ENCODE peak calls at places on chromosomes 13 and 19, in eight cellular contexts. F, C, O, X, K, Z, R and A are unnamed samples.
A peak's percentile ranks its signal among the peaks of the same experiment; 100 is the strongest.

GRCh38 chr13:89061821-89062220 is 1390.7 kb downstream of the SLITRK5 start:
- DNase-seq in F (no peak), C (no peak), O (no peak), X (no peak), K (no peak), Z (no peak), R (no peak), A (no peak)

GRCh38 chr19:31500921-31501320 is 151.7 kb upstream of the TSHZ3 start:
- DNase-seq in F (no peak), C (peak; percentile 30), O (no peak), X (no peak), K (no peak), Z (no peak), R (no peak), A (no peak)

GRCh38 chr19:10603084-10603872 is 16.2 kb upstream of the AP1M2 start:
- DNase-seq in F (peak; percentile 40), C (no peak), O (peak; percentile 63), X (no peak), K (peak; percentile 67), Z (peak; percentile 29), R (peak; percentile 72), A (no peak)

GRCh38 chr19:36489920-36490415 is 607 bp upstream of the ZNF566 start:
- DNase-seq in F (peak; percentile 63), C (peak; percentile 79), O (peak; percentile 68), X (peak; percentile 93), K (peak; percentile 95), Z (peak; percentile 91), R (peak; percentile 55), A (peak; percentile 84)

GRCh38 chr13:28611654-28612131 is 47.2 kb upstream of the POMP start:
- DNase-seq in F (no peak), C (no peak), O (peak; percentile 10), X (no peak), K (no peak), Z (no peak), R (no peak), A (no peak)

GRCh38 chr13:31923134-31923763 is 108.3 kb upstream of the FRY start:
- DNase-seq in F (no peak), C (no peak), O (no peak), X (no peak), K (no peak), Z (no peak), R (no peak), A (no peak)

GRCh38 chr19:32642771-32643170 is 32.2 kb downstream of the ANKRD27 start:
- DNase-seq in F (no peak), C (no peak), O (peak; percentile 44), X (no peak), K (no peak), Z (no peak), R (peak; percentile 46), A (no peak)

GRCh38 chr19:12796146-12797071 is 5.1 kb downstream of the JUNB start:
- DNase-seq in F (peak; percentile 80), C (no peak), O (peak; percentile 69), X (peak; percentile 86), K (peak; percentile 94), Z (peak; percentile 90), R (peak; percentile 67), A (no peak)

GRCh38 chr13:50228527-50228926 is 213.3 kb downstream of the KCNRG start:
- DNase-seq in F (no peak), C (no peak), O (no peak), X (no peak), K (no peak), Z (no peak), R (no peak), A (no peak)

GRCh38 chr13:23750383-23751121 is 138.6 kb downstream of the MIPEP start:
- DNase-seq in F (no peak), C (no peak), O (no peak), X (no peak), K (no peak), Z (no peak), R (no peak), A (no peak)

GRCh38 chr19:42563352-42564210 is 31.1 kb downstream of the CEACAM8 start:
- DNase-seq in F (no peak), C (no peak), O (no peak), X (peak; percentile 20), K (peak; percentile 79), Z (peak; percentile 74), R (no peak), A (no peak)

GRCh38 chr13:21800847-21801616 is 130.2 kb downstream of the FGF9 start:
- DNase-seq in F (no peak), C (no peak), O (no peak), X (no peak), K (no peak), Z (peak; percentile 34), R (no peak), A (no peak)

GRCh38 chr13:113083402-113084061 is 22.1 kb upstream of the F7 start:
- DNase-seq in F (no peak), C (peak; percentile 33), O (no peak), X (no peak), K (no peak), Z (no peak), R (no peak), A (no peak)

GRCh38 chr13:37681295-37682032 is 82.9 kb upstream of the POSTN start:
- DNase-seq in F (no peak), C (no peak), O (no peak), X (no peak), K (no peak), Z (no peak), R (no peak), A (peak; percentile 38)

GRCh38 chr13:67859904-67860303 is 629.8 kb upstream of the PCDH9 start:
- DNase-seq in F (no peak), C (no peak), O (no peak), X (no peak), K (no peak), Z (no peak), R (no peak), A (no peak)

GRCh38 chr13:94329277-94329676 is 150.2 kb downstream of the DCT start:
- DNase-seq in F (no peak), C (no peak), O (no peak), X (no peak), K (no peak), Z (no peak), R (no peak), A (no peak)

GRCh38 chr19:57348136-57348535 is 2.9 kb upstream of the ZNF304 start:
- DNase-seq in F (no peak), C (no peak), O (no peak), X (no peak), K (no peak), Z (no peak), R (no peak), A (no peak)

GRCh38 chr19:53432088-53432661 is 391 bp downstream of the ZNF761 start:
- DNase-seq in F (peak; percentile 51), C (no peak), O (no peak), X (peak; percentile 4), K (peak; percentile 75), Z (peak; percentile 23), R (no peak), A (no peak)

GRCh38 chr19:54606230-54606629 is 12.8 kb downstream of the LILRA1 start:
- DNase-seq in F (no peak), C (no peak), O (no peak), X (no peak), K (no peak), Z (no peak), R (no peak), A (no peak)

GRCh38 chr13:110506859-110507566 is 54.5 kb downstream of the RAB20 start:
- DNase-seq in F (peak; percentile 89), C (no peak), O (no peak), X (no peak), K (no peak), Z (peak; percentile 82), R (no peak), A (no peak)

DNA sequence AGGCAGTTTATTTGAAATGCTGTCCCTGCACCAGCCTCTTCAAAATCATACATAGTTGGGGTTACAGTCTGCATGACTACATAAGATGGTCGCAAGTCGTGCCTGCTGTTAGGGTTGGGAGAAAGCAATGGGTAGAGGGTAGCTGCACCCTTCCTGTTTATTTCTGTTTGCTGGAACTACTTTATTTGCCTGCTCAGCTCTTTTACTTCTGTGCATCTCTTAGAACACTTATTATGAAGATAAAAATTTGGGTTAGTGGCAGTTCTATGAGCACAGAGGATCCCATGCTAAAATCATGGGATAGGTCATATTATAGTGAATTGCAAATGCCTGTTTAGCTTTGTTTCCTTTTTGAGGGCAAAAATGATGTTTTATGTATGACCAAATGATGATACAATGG is 160.1 kb downstream of the MYO16 start:
- DNase-seq in F (no peak), C (no peak), O (no peak), X (no peak), K (no peak), Z (no peak), R (no peak), A (no peak)
- H3K27ac ChIP-seq in F (no peak overlapping the region), C (no peak overlapping the region), O (no peak overlapping the region), X (no peak overlapping the region), K (no peak overlapping the region), Z (no peak overlapping the region), R (no peak overlapping the region), A (no peak overlapping the region)

GRCh38 chr19:38229585-38230073 is 5.6 kb upstream of the DPF1 start:
- DNase-seq in F (peak; percentile 40), C (peak; percentile 83), O (peak; percentile 27), X (peak; percentile 75), K (peak; percentile 87), Z (peak; percentile 88), R (peak; percentile 39), A (peak; percentile 59)
- H3K4me3 ChIP-seq in F (no peak overlapping the region), C (peak overlapping the region; percentile 27), O (no peak overlapping the region), X (peak overlapping the region; percentile 82), K (no peak overlapping the region), Z (no peak overlapping the region), R (no peak overlapping the region), A (peak overlapping the region; percentile 59)

DNA sequence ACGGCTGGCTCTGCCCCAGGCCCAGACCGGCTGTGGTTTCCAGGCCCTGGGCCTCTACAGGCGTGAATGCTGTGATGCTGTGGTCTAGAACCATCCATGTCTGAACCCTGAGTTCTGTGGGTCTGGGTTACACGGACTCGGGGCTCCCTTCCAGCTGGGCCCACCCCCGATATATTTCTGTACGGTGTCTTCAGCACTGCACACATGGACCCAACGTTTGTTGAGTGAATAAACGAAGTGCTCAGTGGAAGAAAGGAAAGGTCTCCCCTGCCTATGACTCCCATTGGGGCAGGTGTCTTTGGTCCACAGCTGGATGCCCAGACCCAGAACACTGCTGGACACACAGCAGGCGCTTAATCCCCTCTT is 6.7 kb downstream of the TEKTIP1 start:
- DNase-seq in F (no peak), C (no peak), O (no peak), X (no peak), K (no peak), Z (no peak), R (no peak), A (no peak)
- H3K27ac ChIP-seq in F (no peak overlapping the region), C (no peak overlapping the region), O (no peak overlapping the region), X (no peak overlapping the region), K (no peak overlapping the region), Z (no peak overlapping the region), R (no peak overlapping the region), A (no peak overlapping the region)

DNA sequence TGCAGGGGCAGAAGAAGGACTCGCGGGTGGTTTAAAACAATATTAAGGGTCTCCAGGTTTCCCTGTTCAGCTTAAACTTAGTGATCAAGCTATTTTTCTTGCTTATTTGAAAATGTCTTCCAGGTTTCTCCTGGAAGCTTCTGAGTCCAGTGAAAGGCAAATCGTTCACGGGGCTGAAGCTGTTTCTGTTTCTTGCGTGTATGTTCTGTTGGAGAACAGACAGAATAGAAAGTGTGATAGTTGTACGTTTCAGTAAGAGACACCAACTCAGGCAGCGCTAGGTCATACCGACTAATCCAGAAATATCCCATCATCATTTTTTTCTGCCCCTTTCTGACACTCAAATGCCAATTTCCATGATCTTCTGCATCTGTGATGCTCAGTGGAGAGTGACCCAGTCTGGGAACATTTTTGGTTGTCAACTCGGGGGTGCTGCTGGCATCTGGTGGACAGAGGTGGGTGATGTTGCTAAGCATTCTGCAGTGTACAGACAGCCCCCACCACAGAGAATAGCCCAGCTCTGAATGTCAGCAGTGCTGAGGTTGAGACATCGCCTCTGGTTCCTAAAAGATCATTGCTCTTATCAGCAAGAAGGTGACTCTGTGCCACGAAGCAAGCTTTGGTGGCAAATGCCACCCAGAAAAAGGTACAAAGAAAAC is 4.3 kb downstream of the KLF2 start:
- DNase-seq in F (no peak), C (no peak), O (peak; percentile 61), X (no peak), K (no peak), Z (no peak), R (peak; percentile 59), A (no peak)
- H3K4me3 ChIP-seq in F (no peak overlapping the region), C (no peak overlapping the region), O (peak overlapping the region; percentile 98), X (no peak overlapping the region), K (no peak overlapping the region), Z (no peak overlapping the region), R (peak overlapping the region; percentile 98), A (peak overlapping the region; percentile 13)